ENCODE peak calls at places on chromosome 13, in eight cellular contexts. R is fibroblast of lung, M is mesothelial cell of epicardium, E is endothelial cell of umbilical vein, N is GM13976, Y is GM12878, J is epithelial cell of esophagus, Q is stomach. G is an unnamed sample.

GRCh38 chr13:29453657-29454056 is 141.8 kb downstream of the SLC7A1 start:
- DNase-seq in R (no peak), Q (no peak), E (no peak), Y (no peak), M (no peak), J (no peak), N (no peak), G (no peak)

GRCh38 chr13:111610077-111610476 is 289.6 kb downstream of the TEX29 start:
- DNase-seq in M (no peak), E (no peak), Q (no peak), R (no peak), N (no peak), Y (no peak), J (no peak), G (no peak)

GRCh38 chr13:63209330-63210017 is 1793.8 kb upstream of the PCDH20 start:
- DNase-seq in E (no peak), N (no peak), J (no peak), R (peak; percentile 78), M (no peak), Y (no peak), Q (no peak), G (no peak)

GRCh38 chr13:42747399-42747873 is 33.9 kb upstream of the FAM216B start:
- DNase-seq in E (peak; percentile 61), Y (no peak), R (peak; percentile 96), J (peak; percentile 95), M (no peak), Q (no peak), N (no peak), G (no peak)

GRCh38 chr13:86051134-86052103 is 252.2 kb upstream of the SLITRK6 start:
- DNase-seq in Y (no peak), E (no peak), Q (no peak), N (no peak), M (no peak), J (peak; percentile 90), R (peak; percentile 0), G (no peak)

GRCh38 chr13:98007001-98007400 is 53.5 kb downstream of the IPO5 start:
- DNase-seq in R (no peak), N (no peak), J (no peak), Q (no peak), M (no peak), E (no peak), Y (no peak), G (no peak)

GRCh38 chr13:59452189-59452588 is 711.5 kb downstream of the DIAPH3 start:
- DNase-seq in R (no peak), N (no peak), M (no peak), Y (no peak), Q (no peak), J (no peak), E (no peak), G (no peak)

GRCh38 chr13:20033486-20033885 is 75.0 kb downstream of the ZMYM2 start:
- DNase-seq in Q (no peak), M (no peak), N (no peak), E (no peak), J (peak; percentile 21), R (no peak), Y (no peak), G (no peak)

GRCh38 chr13:47897411-47898050 is 103.5 kb downstream of the SUCLA2 start:
- DNase-seq in Q (no peak), M (no peak), J (peak; percentile 68), N (no peak), E (no peak), Y (no peak), R (peak; percentile 86), G (no peak)

GRCh38 chr13:105587786-105588185 is 947.7 kb downstream of the EFNB2 start:
- DNase-seq in N (no peak), M (no peak), J (peak; percentile 95), Q (no peak), E (no peak), R (peak; percentile 72), Y (no peak), G (no peak)

GRCh38 chr13:82356667-82357066 is 1525.6 kb downstream of the SLITRK1 start:
- DNase-seq in Y (no peak), J (no peak), M (no peak), E (no peak), R (no peak), N (no peak), Q (no peak), G (no peak)
- TF ChIP-seq CTCF in Y (no peak), J (peak; percentile 14), M (no peak), E (no peak), R (no peak), N (no peak), Q (no peak), G (peak; percentile 3)

DNA sequence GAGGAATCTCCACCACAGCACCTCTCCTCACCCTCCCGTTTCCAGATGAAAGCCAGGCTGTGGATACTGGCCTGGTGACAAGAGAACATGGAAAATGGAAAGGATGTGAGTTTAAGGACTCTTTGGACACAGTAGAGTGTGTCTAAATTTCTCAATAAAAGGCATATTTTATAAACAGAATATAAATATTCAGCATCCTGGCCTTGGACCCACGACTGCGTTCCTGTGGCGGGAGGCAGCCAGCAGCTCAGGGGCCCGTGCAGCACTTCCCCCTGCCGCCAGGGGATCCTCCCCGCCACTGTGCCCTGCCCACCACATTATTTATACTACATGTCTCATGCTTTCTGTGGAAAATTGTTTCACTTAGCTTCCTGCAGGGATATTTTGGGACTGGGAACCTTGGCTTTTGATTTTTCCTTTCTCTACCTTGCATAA is 108.0 kb upstream of the SPATA13 start:
- DNase-seq in Y (no peak), Q (no peak), M (no peak), R (peak; percentile 27), J (no peak), E (no peak), N (no peak), G (no peak)
- TF ChIP-seq CTCF in Y (no peak), Q (no peak), M (no peak), R (peak; percentile 14), J (no peak), E (peak; percentile 27), N (no peak), G (no peak)

DNA sequence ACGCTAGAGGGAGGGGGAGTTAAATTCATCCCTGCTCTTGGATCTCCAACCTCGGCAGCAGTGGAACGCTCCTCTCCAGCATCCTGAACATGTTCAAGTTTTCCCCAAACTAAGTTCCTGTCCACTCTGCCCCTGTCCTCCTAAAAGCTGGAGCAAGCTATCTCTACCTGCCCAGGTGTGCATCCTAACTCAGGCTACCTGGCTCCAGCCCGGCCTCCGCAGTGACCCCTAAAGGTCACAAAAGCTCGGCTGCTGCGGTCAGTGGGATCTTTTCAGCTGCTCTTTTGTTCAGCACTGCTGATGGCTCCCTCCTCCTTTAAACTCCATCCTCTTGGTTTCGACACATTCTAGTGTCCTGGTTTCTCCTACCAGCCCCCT is 1.4 kb downstream of the DCUN1D2 start:
- DNase-seq in E (no peak), J (no peak), N (no peak), Q (no peak), R (no peak), Y (no peak), M (no peak), G (no peak)
- TF ChIP-seq CTCF in E (no peak), J (no peak), N (no peak), Q (no peak), R (no peak), Y (no peak), M (no peak), G (no peak)

DNA sequence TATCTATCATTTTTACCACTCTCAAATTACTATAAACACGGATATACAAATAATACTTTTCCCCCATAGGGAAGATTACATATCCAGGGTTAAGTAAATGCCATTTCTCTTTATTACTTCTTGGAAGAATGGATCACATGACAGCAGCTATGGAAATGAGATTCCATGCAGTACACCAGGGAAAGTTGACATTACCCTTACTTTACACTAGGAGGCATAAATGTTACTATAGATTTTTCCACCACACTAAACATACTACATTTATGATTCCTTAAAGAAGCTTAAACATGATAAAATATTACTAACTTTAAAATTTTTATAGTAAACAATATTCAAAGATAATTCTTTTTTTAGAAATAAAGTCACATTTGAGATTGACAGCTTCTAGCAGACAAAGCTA is 611.4 kb downstream of the PCDH9 start:
- DNase-seq in E (peak; percentile 60), R (peak; percentile 46), Q (no peak), J (peak; percentile 53), M (no peak), N (peak; percentile 8), Y (no peak), G (no peak)
- TF ChIP-seq CTCF in E (peak; percentile 24), R (peak; percentile 23), Q (peak; percentile 44), J (peak; percentile 61), M (no peak), N (no peak), Y (peak; percentile 36), G (peak; percentile 8)

GRCh38 chr13:66489586-66489985 is 740.5 kb downstream of the PCDH9 start:
- DNase-seq in Y (no peak), M (no peak), J (no peak), N (no peak), R (no peak), Q (no peak), E (no peak), G (no peak)

GRCh38 chr13:66489172-66489571 is 741.0 kb downstream of the PCDH9 start:
- DNase-seq in M (no peak), N (no peak), R (no peak), Y (no peak), E (no peak), Q (no peak), J (no peak), G (no peak)

GRCh38 chr13:66491241-66491640 is 738.9 kb downstream of the PCDH9 start:
- DNase-seq in E (no peak), N (no peak), Y (no peak), M (no peak), Q (no peak), J (no peak), R (no peak), G (no peak)

GRCh38 chr13:66492479-66492878 is 737.7 kb downstream of the PCDH9 start:
- DNase-seq in E (peak; percentile 3), Q (no peak), M (no peak), R (peak; percentile 6), J (peak; percentile 55), N (no peak), Y (no peak), G (no peak)
- TF ChIP-seq CTCF in E (no peak), Q (no peak), M (no peak), R (no peak), J (peak; percentile 61), N (no peak), Y (peak; percentile 36), G (no peak)

GRCh38 chr13:34849406-34849805 is 92.7 kb upstream of the NBEA start:
- DNase-seq in J (no peak), Q (no peak), R (no peak), Y (no peak), E (no peak), M (no peak), N (no peak), G (no peak)

GRCh38 chr13:34842466-34842865 is 99.6 kb upstream of the NBEA start:
- DNase-seq in R (no peak), M (no peak), N (no peak), Q (no peak), Y (peak; percentile 12), J (no peak), E (no peak), G (no peak)

GRCh38 chr13:34853161-34853560 is 88.9 kb upstream of the NBEA start:
- DNase-seq in E (peak; percentile 7), Q (no peak), N (no peak), Y (no peak), M (no peak), J (no peak), R (no peak), G (no peak)

GRCh38 chr13:34847751-34848150 is 94.3 kb upstream of the NBEA start:
- DNase-seq in M (no peak), N (no peak), R (no peak), J (peak; percentile 8), Y (no peak), Q (no peak), E (no peak), G (no peak)
- TF ChIP-seq CTCF in M (no peak), N (no peak), R (no peak), J (no peak), Y (no peak), Q (no peak), E (no peak), G (no peak)